ENCODE peak calls at places on chromosomes 11 and 22, in five cellular contexts. I, W, U, C and S are unnamed samples.

GRCh38 chr11:17012712-17013547 is 1.3 kb downstream of the PLEKHA7 start:
- DNase-seq in U (no peak), C (no peak), W (peak), I (peak), S (peak)

GRCh38 chr22:47328550-47329243 is 566.2 kb downstream of the TBC1D22A start:
- DNase-seq in U (peak), I (no peak), W (no peak), C (no peak), S (peak)

GRCh38 chr11:60917267-60917666 is 3.3 kb downstream of the TMEM109 start:
- DNase-seq in W (no peak), C (no peak), I (no peak), U (no peak), S (no peak)

GRCh38 chr11:44011797-44012196 is 36.0 kb upstream of the ACCSL start:
- DNase-seq in U (peak), C (no peak), I (no peak), W (no peak), S (no peak)

GRCh38 chr11:71247551-71248250 is 4.7 kb downstream of the SHANK2 start:
- DNase-seq in W (no peak), U (no peak), I (no peak), C (peak), S (no peak)

GRCh38 chr11:121512468-121513465 is 60.0 kb upstream of the SORL1-AS1 start:
- DNase-seq in C (no peak), I (no peak), W (no peak), U (no peak), S (no peak)

GRCh38 chr11:96134622-96135021 is 208.4 kb downstream of the MAML2 start:
- DNase-seq in W (no peak), U (peak), I (no peak), C (no peak), S (no peak)

GRCh38 chr11:34181254-34181653 is 75.8 kb downstream of the NAT10 start:
- DNase-seq in U (no peak), C (no peak), W (peak), I (no peak), S (no peak)